ENCODE peak calls at places on chromosomes 11 and 22, in nine cellular contexts. R is GM23338, Y is adrenal gland, M is HFF-Myc, B is epithelial cell of esophagus, J is ascending aorta, H is HAP-1, N is astrocyte of the spinal cord, E is colonic mucosa. I is an unnamed sample.

GRCh38 chr11:85941380-85941973 is 86.3 kb downstream of the CCDC83 start:
- DNase-seq in R (peak), E (peak), M (no peak), Y (peak), B (peak), N (peak), H (peak), J (peak), I (peak)

GRCh38 chr22:17795661-17796548 is 21.6 kb upstream of the BID start:
- DNase-seq in M (no peak), N (no peak), J (no peak), B (no peak), R (no peak), H (no peak), Y (no peak), E (no peak), I (no peak)

GRCh38 chr11:117502285-117502856 is 174.7 kb downstream of the CEP164 start:
- DNase-seq in M (no peak), H (no peak), E (no peak), Y (no peak), B (no peak), N (no peak), J (no peak), R (peak), I (no peak)

GRCh38 chr22:41822289-41823057 is 10.4 kb upstream of the SREBF2 start:
- DNase-seq in R (peak), E (no peak), Y (no peak), B (peak), M (peak), N (peak), H (peak), J (no peak), I (no peak)

GRCh38 chr11:111603633-111604130 is 1.4 kb downstream of the SIK2 start:
- DNase-seq in R (no peak), H (no peak), N (no peak), B (peak), E (no peak), M (no peak), Y (no peak), J (no peak), I (no peak)

GRCh38 chr11:126127898-126128297 is 65.2 kb upstream of the CDON start:
- DNase-seq in E (no peak), J (no peak), Y (peak), M (no peak), R (no peak), N (no peak), H (no peak), B (no peak), I (peak)

GRCh38 chr22:29208502-29208862 is 2.8 kb downstream of the EMID1 start:
- DNase-seq in R (peak), Y (no peak), H (no peak), E (no peak), B (no peak), N (no peak), M (no peak), J (no peak), I (no peak)

GRCh38 chr22:46569055-46569847 is 31.8 kb upstream of the CELSR1 start:
- DNase-seq in H (no peak), Y (peak), B (no peak), R (no peak), E (no peak), N (no peak), J (no peak), M (no peak), I (no peak)

GRCh38 chr11:100769165-100769564 is 82.1 kb downstream of the ARHGAP42 start:
- DNase-seq in N (no peak), H (peak), R (peak), J (no peak), E (no peak), Y (no peak), B (no peak), M (no peak), I (no peak)

GRCh38 chr11:118002010-118002540 is 15.9 kb downstream of the IL10RA start:
- DNase-seq in N (no peak), M (no peak), B (no peak), E (no peak), Y (no peak), H (no peak), R (no peak), J (no peak), I (no peak)

GRCh38 chr22:19086417-19086816 is 35.8 kb downstream of the DGCR2 start:
- DNase-seq in R (no peak), J (no peak), M (no peak), B (no peak), N (no peak), Y (no peak), H (no peak), E (no peak), I (no peak)

GRCh38 chr22:17724678-17725464 is 49.4 kb downstream of the BID start:
- DNase-seq in B (no peak), N (no peak), R (no peak), M (no peak), H (no peak), E (no peak), Y (peak), J (no peak), I (no peak)

GRCh38 chr22:31969789-31970489 is 25.6 kb downstream of the YWHAH start:
- DNase-seq in B (peak), J (no peak), Y (peak), H (peak), E (peak), N (peak), R (peak), M (no peak), I (peak)

GRCh38 chr11:45856044-45856468 is 8.8 kb downstream of the CRY2 start:
- DNase-seq in Y (no peak), R (no peak), H (no peak), E (no peak), N (peak), B (no peak), M (no peak), J (peak), I (no peak)

GRCh38 chr11:129894281-129895125 is 875 bp downstream of the NFRKB start:
- DNase-seq in B (peak), Y (no peak), H (no peak), N (peak), R (no peak), J (no peak), M (no peak), E (no peak), I (no peak)

GRCh38 chr11:34603129-34604001 is 17.5 kb upstream of the EHF start:
- DNase-seq in Y (no peak), N (no peak), E (peak), B (no peak), H (no peak), M (no peak), J (no peak), R (no peak), I (no peak)

GRCh38 chr11:82996966-82997606 is 74.6 kb downstream of the RAB30 start:
- DNase-seq in Y (peak), B (peak), N (peak), J (no peak), E (peak), H (no peak), M (no peak), R (no peak), I (no peak)

GRCh38 chr11:11512090-11512489 is 109.7 kb downstream of the GALNT18 start:
- DNase-seq in E (no peak), H (no peak), J (no peak), N (no peak), M (no peak), R (no peak), B (no peak), Y (no peak), I (no peak)

GRCh38 chr22:21698430-21699329 is 32.9 kb downstream of the PPIL2 start:
- DNase-seq in J (peak), M (peak), H (no peak), R (peak), Y (peak), E (no peak), N (peak), B (no peak), I (no peak)

GRCh38 chr11:8744423-8744822 is 61.8 kb downstream of the RPL27A start:
- DNase-seq in B (peak), E (no peak), H (no peak), M (no peak), R (no peak), N (peak), Y (no peak), J (no peak), I (no peak)

GRCh38 chr22:32042924-32043323 is at the start of gene SLC5A1:
- DNase-seq in B (peak), E (peak), H (no peak), N (no peak), J (no peak), R (peak), M (no peak), Y (no peak), I (no peak)

GRCh38 chr11:48170176-48170839 is 46.3 kb upstream of the OR4B1 start:
- DNase-seq in R (no peak), B (no peak), H (no peak), Y (no peak), J (no peak), E (no peak), M (no peak), N (peak), I (no peak)

GRCh38 chr11:35420371-35420770 is 1.0 kb upstream of the SLC1A2 start:
- DNase-seq in R (peak), Y (no peak), B (no peak), E (no peak), H (no peak), M (no peak), N (no peak), J (no peak), I (no peak)

GRCh38 chr11:12731841-12732336 is 57.7 kb downstream of the TEAD1 start:
- DNase-seq in B (no peak), H (no peak), N (no peak), R (no peak), E (no peak), Y (no peak), J (no peak), M (no peak), I (no peak)

GRCh38 chr22:26310616-26311015 is 118.4 kb upstream of the ASPHD2 start:
- DNase-seq in H (no peak), E (no peak), N (no peak), M (no peak), R (no peak), J (no peak), B (no peak), Y (no peak), I (no peak)

GRCh38 chr11:78420796-78421209 is 3.2 kb upstream of the GAB2 start:
- DNase-seq in R (no peak), N (peak), E (no peak), B (peak), M (no peak), J (peak), H (no peak), Y (peak), I (peak)

GRCh38 chr11:5575159-5575558 is 5.5 kb upstream of the OR52B6 start:
- DNase-seq in J (no peak), B (no peak), H (no peak), R (no peak), E (no peak), Y (no peak), N (no peak), M (no peak), I (no peak)

GRCh38 chr11:95793111-95793510 is 2.8 kb downstream of the CEP57 start:
- DNase-seq in R (no peak), J (no peak), M (no peak), H (no peak), E (no peak), B (no peak), N (no peak), Y (no peak), I (no peak)

GRCh38 chr11:112000703-112001102 is 24.5 kb upstream of the DLAT start:
- DNase-seq in J (no peak), Y (no peak), H (no peak), N (no peak), B (no peak), M (no peak), E (no peak), R (no peak), I (no peak)

GRCh38 chr11:75031224-75031753 is 42.6 kb downstream of the NEU3 start:
- DNase-seq in J (no peak), R (no peak), N (peak), B (peak), Y (peak), E (no peak), H (no peak), M (peak), I (no peak)

GRCh38 chr22:44200855-44201550 is 20.3 kb downstream of the PARVG start:
- DNase-seq in J (no peak), R (no peak), B (no peak), N (no peak), H (no peak), Y (no peak), M (no peak), E (no peak), I (no peak)

DNA sequence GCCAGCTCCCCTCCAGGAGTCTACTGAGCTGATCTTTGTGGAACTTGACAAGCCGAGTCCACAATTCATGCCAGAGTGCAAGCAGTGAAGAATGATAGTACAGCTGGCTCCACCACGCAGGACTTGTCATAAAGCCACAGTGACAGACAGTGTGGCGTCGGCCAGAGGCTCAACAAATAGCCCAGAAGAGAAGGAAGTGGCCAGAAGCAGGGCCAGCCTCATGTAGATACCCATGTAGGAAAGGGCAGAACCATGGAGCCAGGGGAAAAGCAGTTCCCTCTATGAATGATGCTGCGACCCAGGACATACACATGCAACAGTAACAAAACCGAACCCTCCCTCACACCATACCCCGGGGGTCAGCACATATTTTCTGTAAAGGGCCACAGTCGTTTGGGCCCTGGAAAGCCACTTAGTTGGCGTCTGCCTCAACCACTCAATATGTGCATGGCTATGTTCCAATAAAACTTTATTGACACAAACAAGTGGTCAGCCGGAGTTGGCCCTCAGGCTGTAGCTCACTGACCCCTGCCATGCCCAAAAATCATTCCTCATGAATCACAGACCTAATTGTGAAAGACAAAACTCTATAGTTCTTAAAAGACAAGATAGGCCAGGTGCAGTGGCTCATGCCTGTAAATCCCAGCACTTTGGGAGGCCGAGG is 161.4 kb downstream of the BRD1 start:
- DNase-seq in Y (no peak), M (no peak), B (no peak), J (no peak), E (no peak), N (no peak), R (no peak), H (no peak), I (no peak)
- H3K4me3 ChIP-seq in Y (no peak), M (no peak), B (no peak), J (no peak), E (no peak), N (no peak), R (no peak), H (no peak), I (no peak)

GRCh38 chr11:76120513-76121081 is 85.7 kb downstream of the WNT11 start:
- DNase-seq in Y (no peak), B (no peak), M (no peak), H (peak), N (peak), E (peak), R (peak), J (no peak), I (no peak)
- H3K4me3 ChIP-seq in Y (no peak), B (no peak), M (no peak), H (no peak), N (no peak), E (no peak), R (no peak), J (peak), I (no peak)

GRCh38 chr11:132520199-132520598 is 1012.1 kb downstream of the OPCML start:
- DNase-seq in Y (no peak), R (no peak), N (no peak), J (no peak), M (no peak), E (no peak), B (no peak), H (no peak), I (no peak)

GRCh38 chr11:132519226-132519860 is 1013.0 kb downstream of the OPCML start:
- DNase-seq in B (no peak), J (no peak), H (no peak), Y (no peak), M (no peak), R (no peak), N (no peak), E (no peak), I (no peak)

DNA sequence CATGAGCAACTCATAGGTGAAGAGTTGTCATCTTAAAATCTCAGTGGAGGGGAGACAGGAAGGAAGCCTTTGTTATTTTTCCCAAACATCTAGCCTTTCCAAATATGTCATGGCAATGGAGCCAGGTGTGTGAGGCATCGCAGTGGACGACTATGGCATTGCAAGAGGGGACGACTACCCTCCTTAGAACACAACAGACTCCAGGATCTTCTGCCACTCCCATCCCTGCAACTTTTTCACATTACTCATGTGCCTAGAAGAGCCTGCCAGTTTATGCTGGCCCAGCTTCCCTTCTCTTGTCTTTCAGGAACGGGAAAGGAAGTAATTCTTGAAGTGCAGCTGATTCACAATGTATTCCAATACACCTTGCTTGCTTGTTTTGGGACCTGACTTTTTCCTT is 1008.4 kb downstream of the OPCML start:
- DNase-seq in E (no peak), H (no peak), Y (no peak), N (no peak), B (peak), R (peak), J (no peak), M (no peak), I (no peak)
- H3K4me3 ChIP-seq in E (no peak), H (no peak), Y (no peak), N (no peak), B (no peak), R (no peak), J (no peak), M (no peak), I (no peak)

GRCh38 chr11:60280412-60280811 is at the start of gene MS4A4A:
- DNase-seq in J (no peak), M (no peak), B (no peak), E (no peak), N (no peak), Y (no peak), R (no peak), H (no peak), I (no peak)

GRCh38 chr11:60281482-60281881 is 1.0 kb downstream of the MS4A4A start:
- DNase-seq in B (no peak), E (no peak), H (no peak), M (no peak), N (no peak), R (no peak), J (no peak), Y (no peak), I (no peak)

DNA sequence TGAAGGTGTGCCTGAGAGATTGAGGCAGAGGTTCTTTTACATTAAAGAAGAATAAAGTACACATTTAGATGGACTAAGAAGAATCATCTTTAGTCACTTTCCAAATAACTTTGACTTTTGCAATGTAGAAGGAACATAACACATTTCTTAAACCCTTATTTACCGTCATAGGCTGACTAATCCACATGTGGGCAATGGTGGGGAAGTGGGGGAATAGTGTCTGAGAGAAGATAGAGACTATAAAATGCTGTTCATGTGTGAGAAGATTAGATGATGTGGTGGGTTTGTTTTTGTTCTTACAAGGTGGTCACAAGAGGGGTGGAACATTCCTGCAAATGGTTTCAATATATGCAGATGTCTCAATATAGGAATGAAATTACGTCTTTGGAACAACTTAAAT is 1.8 kb downstream of the MS4A4A start:
- DNase-seq in M (no peak), B (no peak), R (no peak), H (no peak), N (no peak), J (no peak), Y (no peak), E (no peak), I (no peak)
- H3K4me3 ChIP-seq in M (no peak), B (no peak), R (no peak), H (no peak), N (no peak), J (no peak), Y (no peak), E (no peak), I (no peak)

GRCh38 chr11:562046-562645 is 1.4 kb downstream of the RASSF7 start:
- DNase-seq in B (no peak), J (no peak), R (no peak), E (no peak), H (no peak), M (no peak), Y (no peak), N (no peak), I (peak)
- H3K4me3 ChIP-seq in B (peak), J (no peak), R (peak), E (peak), H (peak), M (no peak), Y (no peak), N (no peak), I (no peak)

DNA sequence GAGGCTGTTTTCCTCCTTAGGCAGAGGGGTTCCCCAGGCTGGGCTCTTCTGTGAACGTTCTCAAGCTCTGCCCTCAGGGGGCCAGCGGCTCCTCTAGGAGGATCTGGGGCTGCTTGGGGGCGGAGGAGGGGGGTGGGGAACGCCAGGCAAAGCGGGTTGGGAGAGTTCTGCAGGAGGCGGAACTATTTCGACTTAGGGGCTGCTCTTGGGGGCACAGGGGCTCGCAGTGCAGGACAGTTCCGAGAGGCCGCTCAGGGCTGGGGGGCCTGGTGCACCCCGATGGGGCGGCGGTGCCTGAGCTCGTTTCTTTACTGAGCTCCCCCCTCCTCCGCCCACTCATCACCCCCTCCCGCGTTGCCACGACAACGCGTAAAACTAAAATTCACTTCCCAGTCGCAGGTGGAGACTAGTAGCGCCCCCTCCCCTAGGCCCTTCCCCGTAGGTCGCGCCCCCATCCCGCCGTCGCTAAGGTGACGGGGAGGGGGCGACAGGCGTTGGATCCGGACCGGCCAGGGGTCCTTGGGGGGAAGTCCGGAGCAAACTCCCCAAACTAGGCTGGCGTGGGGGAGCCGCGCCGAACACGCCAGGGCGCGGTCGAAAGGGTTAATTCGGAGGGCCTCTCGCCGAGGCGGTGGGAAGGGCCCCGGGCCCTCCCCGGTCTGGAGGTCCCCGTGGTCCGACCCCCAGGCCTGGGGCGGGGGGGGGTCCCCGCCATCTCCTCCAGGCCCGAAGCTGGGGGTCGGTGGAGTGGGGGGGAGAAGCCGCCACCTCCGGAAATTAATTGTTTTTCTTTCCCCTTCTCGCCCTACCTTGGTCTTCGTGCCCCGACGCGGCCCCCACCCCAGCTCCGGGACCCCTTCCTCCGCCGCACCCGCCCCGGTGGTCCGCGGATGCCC is 856 bp downstream of the SHANK3 start:
- DNase-seq in Y (no peak), J (peak), H (no peak), M (no peak), B (no peak), R (peak), N (no peak), E (no peak), I (no peak)
- H3K4me3 ChIP-seq in Y (no peak), J (peak), H (peak), M (no peak), B (no peak), R (peak), N (no peak), E (peak), I (peak)

I was measured in ovary.